ENCODE peak calls at places on chromosomes 13 and 19, in nine cellular contexts. D is astrocyte; N is CD8-positive, alpha-beta T cell; Z is left ventricle myocardium inferior; O is astrocyte of the spinal cord; Q is B cell; M is MM.1S; A is nephron progenitor cell; W is cardiac muscle cell. T is an unnamed sample.

GRCh38 chr19:46442808-46443450 is 14.2 kb upstream of the PNMA8C start:
- DNase-seq in D (peak), N (no peak), Z (no peak), O (peak), Q (no peak), M (no peak), A (no peak), W (no peak), T (no peak)

GRCh38 chr19:18503971-18504885 is 17.6 kb downstream of the ELL start:
- DNase-seq in D (no peak), N (no peak), Z (no peak), O (no peak), Q (no peak), M (no peak), A (no peak), W (no peak), T (no peak)

GRCh38 chr19:49129238-49129583 is 9.9 kb downstream of the PPFIA3 start:
- DNase-seq in D (no peak), N (no peak), Z (no peak), O (no peak), Q (no peak), M (no peak), A (peak), W (peak), T (no peak)

GRCh38 chr13:112350300-112350699 is 25.9 kb upstream of the SPACA7 start:
- DNase-seq in D (no peak), N (no peak), Z (no peak), O (no peak), Q (no peak), M (no peak), A (no peak), W (peak), T (no peak)

GRCh38 chr19:40827386-40828247 is 22.6 kb downstream of the CYP2A6 start:
- DNase-seq in D (no peak), N (no peak), Z (no peak), O (no peak), Q (no peak), M (no peak), A (no peak), W (no peak), T (no peak)

GRCh38 chr13:72205773-72206172 is 338.8 kb upstream of the DACH1 start:
- DNase-seq in D (peak), N (no peak), Z (no peak), O (peak), Q (no peak), M (no peak), A (no peak), W (no peak), T (no peak)

GRCh38 chr19:23817519-23817918 is 58.8 kb upstream of the ZNF681 start:
- DNase-seq in D (peak), N (peak), Z (no peak), O (no peak), Q (no peak), M (peak), A (no peak), W (peak), T (peak)

GRCh38 chr13:94384217-94384905 is 95.1 kb downstream of the DCT start:
- DNase-seq in D (no peak), N (no peak), Z (no peak), O (no peak), Q (no peak), M (no peak), A (no peak), W (no peak), T (no peak)

GRCh38 chr19:40309666-40310065 is 24.5 kb upstream of the AKT2 start:
- DNase-seq in D (no peak), N (no peak), Z (no peak), O (no peak), Q (no peak), M (no peak), A (no peak), W (no peak), T (no peak)

GRCh38 chr19:13037161-13037560 is 41.9 kb downstream of the NFIX start:
- DNase-seq in D (peak), N (no peak), Z (no peak), O (peak), Q (no peak), M (no peak), A (no peak), W (no peak), T (no peak)

DNA sequence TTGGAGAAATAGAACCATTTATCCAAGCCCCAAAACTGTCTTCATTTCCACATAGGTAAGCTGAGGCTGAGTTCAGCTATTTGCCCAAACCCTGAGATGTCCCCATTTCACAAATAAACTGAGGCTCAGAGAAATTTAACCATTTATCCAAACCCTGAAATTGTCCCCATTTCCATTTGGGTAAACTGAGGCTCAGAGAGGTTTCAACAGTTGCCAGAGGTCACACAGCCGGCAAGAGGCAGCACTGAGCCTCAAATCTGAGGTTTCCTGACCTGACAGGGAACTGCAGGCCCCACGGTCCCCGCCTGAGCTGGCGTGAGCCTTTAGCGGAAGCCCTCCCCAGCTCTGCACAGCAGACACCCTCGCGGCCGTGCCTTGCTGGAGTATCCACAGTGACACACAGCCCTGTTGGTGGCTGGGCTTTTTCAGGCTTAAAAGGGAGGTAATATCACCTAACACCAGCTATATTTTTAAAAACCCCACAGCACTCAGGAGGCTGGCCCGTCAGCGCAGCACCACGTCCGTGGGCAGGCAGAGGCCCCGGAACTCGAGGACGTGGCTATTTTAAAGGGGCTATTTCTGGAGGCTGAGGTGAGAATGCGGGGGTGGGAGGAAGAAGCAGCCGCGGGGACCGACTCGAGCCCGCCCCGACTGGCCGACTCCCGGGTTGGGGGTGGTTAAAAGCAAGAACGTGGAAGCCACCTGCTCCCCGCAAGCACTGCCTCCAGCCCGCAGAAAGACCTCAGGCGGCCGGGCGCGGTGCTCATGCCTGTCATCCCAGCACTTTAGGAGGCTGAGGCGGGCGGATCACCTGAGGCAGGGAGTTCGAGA is 18.5 kb downstream of the PTPRS start:
- DNase-seq in D (no peak), N (peak), Z (no peak), O (no peak), Q (peak), M (no peak), A (no peak), W (peak), T (peak)
- TF ChIP-seq CTCF in D (no peak), N (no peak), Z (no peak), O (no peak), Q (peak), M (no peak), A (no peak), W (no peak), T (peak)

GRCh38 chr13:44052843-44053607 is 173.3 kb downstream of the LACC1 start:
- DNase-seq in D (peak), N (no peak), Z (peak), O (peak), Q (no peak), M (no peak), A (peak), W (peak), T (no peak)
- TF ChIP-seq CTCF in D (no peak), N (no peak), Z (no peak), O (no peak), Q (no peak), M (no peak), A (no peak), W (no peak), T (no peak)

DNA sequence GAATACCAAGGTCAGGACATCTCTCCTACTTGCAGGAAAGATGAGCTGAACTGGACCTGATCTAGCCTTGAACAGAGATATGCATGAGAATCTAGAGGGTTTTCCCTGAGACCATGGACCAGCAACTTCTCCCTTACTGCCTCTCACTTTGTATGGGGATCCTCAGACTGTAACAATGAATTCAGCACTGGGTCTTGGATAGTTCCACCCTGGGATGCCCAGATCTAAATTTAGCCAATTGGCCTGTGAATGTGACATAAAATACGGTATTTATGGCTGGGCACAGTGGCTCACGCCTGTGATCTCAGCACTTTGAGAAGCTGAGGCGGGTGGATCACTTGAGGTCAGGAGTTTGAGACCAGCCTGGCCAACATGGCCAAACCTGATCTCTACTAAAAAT is 15.3 kb upstream of the LILRA2 start:
- DNase-seq in D (no peak), N (no peak), Z (no peak), O (no peak), Q (no peak), M (no peak), A (no peak), W (no peak), T (no peak)
- TF ChIP-seq CTCF in D (no peak), N (no peak), Z (no peak), O (no peak), Q (no peak), M (no peak), A (no peak), W (no peak), T (no peak)

GRCh38 chr13:25227690-25228089 is 55.6 kb upstream of the AMER2 start:
- DNase-seq in D (no peak), N (no peak), Z (no peak), O (no peak), Q (no peak), M (no peak), A (no peak), W (no peak), T (no peak)

GRCh38 chr13:25237083-25237482 is 50.2 kb downstream of the MTMR6 start:
- DNase-seq in D (no peak), N (no peak), Z (no peak), O (no peak), Q (no peak), M (no peak), A (no peak), W (no peak), T (peak)

GRCh38 chr13:25231537-25231936 is 55.8 kb downstream of the MTMR6 start:
- DNase-seq in D (no peak), N (no peak), Z (no peak), O (no peak), Q (no peak), M (no peak), A (no peak), W (no peak), T (no peak)

GRCh38 chr13:25233861-25234260 is 53.4 kb downstream of the MTMR6 start:
- DNase-seq in D (no peak), N (no peak), Z (no peak), O (no peak), Q (no peak), M (no peak), A (no peak), W (no peak), T (no peak)

GRCh38 chr13:25232937-25233515 is 54.3 kb downstream of the MTMR6 start:
- DNase-seq in D (no peak), N (no peak), Z (no peak), O (peak), Q (peak), M (no peak), A (no peak), W (peak), T (peak)
- TF ChIP-seq CTCF in D (peak), N (peak), Z (peak), O (peak), Q (peak), M (peak), A (peak), W (peak), T (peak)

GRCh38 chr19:32357720-32358119 is 12.3 kb downstream of the ZNF507 start:
- DNase-seq in D (no peak), N (no peak), Z (no peak), O (no peak), Q (no peak), M (no peak), A (no peak), W (no peak), T (no peak)
- TF ChIP-seq CTCF in D (peak), N (no peak), Z (peak), O (no peak), Q (no peak), M (peak), A (no peak), W (peak), T (peak)

GRCh38 chr19:6613711-6614110 is 22.8 kb upstream of the CD70 start:
- DNase-seq in D (peak), N (no peak), Z (no peak), O (no peak), Q (no peak), M (no peak), A (no peak), W (no peak), T (no peak)
- TF ChIP-seq CTCF in D (no peak), N (no peak), Z (no peak), O (no peak), Q (no peak), M (no peak), A (no peak), W (no peak), T (no peak)

GRCh38 chr13:114145256-114145655 is 12.8 kb upstream of the RASA3 start:
- DNase-seq in D (no peak), N (no peak), Z (no peak), O (no peak), Q (no peak), M (no peak), A (no peak), W (no peak), T (peak)

GRCh38 chr13:114144606-114145244 is 12.3 kb upstream of the RASA3 start:
- DNase-seq in D (no peak), N (no peak), Z (no peak), O (no peak), Q (no peak), M (no peak), A (no peak), W (no peak), T (no peak)

GRCh38 chr13:114142640-114143490 is 10.4 kb upstream of the RASA3 start:
- DNase-seq in D (no peak), N (peak), Z (no peak), O (no peak), Q (no peak), M (no peak), A (no peak), W (no peak), T (peak)

GRCh38 chr13:114145722-114146121 is 13.3 kb upstream of the RASA3 start:
- DNase-seq in D (no peak), N (no peak), Z (no peak), O (no peak), Q (no peak), M (no peak), A (no peak), W (no peak), T (no peak)

GRCh38 chr13:114143806-114144605 is 11.6 kb upstream of the RASA3 start:
- DNase-seq in D (no peak), N (peak), Z (no peak), O (no peak), Q (peak), M (no peak), A (peak), W (peak), T (peak)
- TF ChIP-seq CTCF in D (peak), N (peak), Z (no peak), O (peak), Q (peak), M (no peak), A (peak), W (peak), T (peak)

DNA sequence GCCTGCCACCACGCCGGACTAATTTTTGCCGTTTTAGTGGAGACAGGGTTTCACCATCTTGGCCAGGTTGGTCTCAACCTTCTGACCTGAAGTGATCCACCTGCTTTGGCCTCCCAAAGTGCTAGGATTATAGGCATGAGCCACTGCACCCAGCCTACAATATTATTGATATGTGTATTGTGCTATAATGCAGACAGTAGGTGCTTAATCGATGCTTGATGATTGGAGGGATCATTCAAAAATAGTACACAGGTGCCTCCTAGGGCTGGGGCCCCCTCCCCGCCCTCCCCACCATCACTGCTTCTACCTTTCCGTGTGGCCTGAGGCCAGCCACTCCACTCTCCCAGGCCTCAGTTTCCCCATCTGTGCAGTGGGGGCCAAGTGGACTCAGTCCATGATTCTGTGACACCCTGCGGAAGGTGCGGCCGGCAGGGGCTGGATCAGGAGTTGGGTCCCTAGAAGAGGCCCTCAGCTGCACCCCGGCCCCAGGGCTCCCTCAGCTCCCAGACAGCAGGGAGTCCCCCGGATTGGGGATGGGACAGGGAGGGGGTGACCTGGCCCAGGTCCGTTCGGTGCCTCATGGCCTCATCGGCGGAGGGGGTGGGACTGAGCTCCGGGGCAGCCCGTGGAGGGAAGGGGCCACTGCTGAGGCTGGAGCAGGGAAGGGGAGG is 1.4 kb downstream of the ADAMTSL5 start:
- DNase-seq in D (no peak), N (no peak), Z (no peak), O (no peak), Q (no peak), M (no peak), A (no peak), W (no peak), T (no peak)
- TF ChIP-seq CTCF in D (no peak), N (no peak), Z (no peak), O (no peak), Q (no peak), M (no peak), A (no peak), W (no peak), T (no peak)